ENCODE peak calls at places on chromosome 4, in five cellular contexts. O is stomach; N is CD4-positive, CD25-positive, alpha-beta regulatory T cell; Q is spleen; U is PC-3. Y is an unnamed sample.

GRCh38 chr4:87045659-87046058 is 110.8 kb downstream of the AFF1 start:
- DNase-seq in O (no peak), N (no peak), Q (no peak), U (no peak), Y (no peak)

GRCh38 chr4:48698029-48698901 is 81.8 kb downstream of the FRYL start:
- DNase-seq in O (peak), N (no peak), Q (no peak), U (peak), Y (peak)

GRCh38 chr4:187663076-187663475 is 332.5 kb upstream of the ZFP42 start:
- DNase-seq in O (no peak), N (no peak), Q (no peak), U (no peak), Y (no peak)

GRCh38 chr4:48225368-48226141 is 44.1 kb downstream of the TEC start:
- DNase-seq in O (no peak), N (no peak), Q (no peak), U (no peak), Y (no peak)

GRCh38 chr4:76090241-76090691 is 15.8 kb downstream of the ART3 start:
- DNase-seq in O (no peak), N (no peak), Q (no peak), U (no peak), Y (no peak)

GRCh38 chr4:117010695-117011094 is 74.7 kb downstream of the TRAM1L1 start:
- DNase-seq in O (no peak), N (no peak), Q (no peak), U (no peak), Y (no peak)

GRCh38 chr4:147096667-147097604 is 151.3 kb upstream of the TTC29 start:
- DNase-seq in O (no peak), N (no peak), Q (no peak), U (peak), Y (no peak)

GRCh38 chr4:34733185-34733916 is 1511.0 kb downstream of the ARAP2 start:
- DNase-seq in O (no peak), N (no peak), Q (no peak), U (no peak), Y (no peak)

GRCh38 chr4:152990471-152991131 is 54.5 kb downstream of the FHDC1 start:
- DNase-seq in O (no peak), N (no peak), Q (peak), U (no peak), Y (no peak)

GRCh38 chr4:143617994-143618679 is 82.3 kb downstream of the FREM3 start:
- DNase-seq in O (no peak), N (no peak), Q (no peak), U (no peak), Y (no peak)

GRCh38 chr4:78545275-78546246 is 6.0 kb upstream of the ANXA3 start:
- DNase-seq in O (no peak), N (no peak), Q (no peak), U (peak), Y (no peak)

GRCh38 chr4:91147067-91147466 is 1019.9 kb downstream of the CCSER1 start:
- DNase-seq in O (no peak), N (no peak), Q (peak), U (no peak), Y (no peak)

GRCh38 chr4:143307536-143307935 is 29.1 kb upstream of the GAB1 start:
- DNase-seq in O (no peak), N (no peak), Q (no peak), U (no peak), Y (no peak)

GRCh38 chr4:147526272-147526654 is 45.4 kb downstream of the EDNRA start:
- DNase-seq in O (no peak), N (no peak), Q (no peak), U (peak), Y (no peak)

GRCh38 chr4:56330691-56331090 is 56.6 kb downstream of the AASDH start:
- DNase-seq in O (no peak), N (no peak), Q (no peak), U (no peak), Y (no peak)

GRCh38 chr4:25535278-25535677 is 120.4 kb upstream of the SLC34A2 start:
- DNase-seq in O (no peak), N (no peak), Q (no peak), U (no peak), Y (no peak)

GRCh38 chr4:5928241-5928640 is 35.4 kb upstream of the CRMP1 start:
- DNase-seq in O (no peak), N (no peak), Q (no peak), U (no peak), Y (no peak)

Y was measured in thyroid gland.